ENCODE peak calls at places on chromosomes 13 and 19, in six cellular contexts. W is mesendoderm, H is fibroblast of the conjunctiva, G is amniotic stem cell, A is upper lobe of right lung, E is sigmoid colon. R is an unnamed sample.
A peak's percentile ranks its signal among the peaks of the same experiment; 100 is the strongest.

GRCh38 chr13:87669379-87669978 is 1.7 kb upstream of the SLITRK5 start:
- DNase-seq in H (no peak), W (peak; percentile 51), A (no peak), E (no peak), G (no peak), R (no peak)

GRCh38 chr13:27171244-27171829 is at the start of gene USP12:
- DNase-seq in A (peak; percentile 77), W (peak; percentile 64), G (peak; percentile 3), E (no peak), H (no peak), R (no peak)

GRCh38 chr19:3656073-3656746 is 29.6 kb upstream of the CACTIN start:
- DNase-seq in W (no peak), A (no peak), E (no peak), G (no peak), H (no peak), R (no peak)

GRCh38 chr13:100514788-100515409 is 73.7 kb downstream of the GGACT start:
- DNase-seq in E (peak; percentile 87), W (peak; percentile 76), A (peak; percentile 88), H (peak; percentile 59), G (peak; percentile 60), R (peak; percentile 86)

GRCh38 chr13:63636231-63636993 is 2220.8 kb upstream of the PCDH20 start:
- DNase-seq in A (no peak), H (no peak), G (no peak), W (peak; percentile 14), E (no peak), R (no peak)

GRCh38 chr19:51250786-51251452 is at the start of gene SIGLECL1:
- DNase-seq in W (no peak), E (no peak), G (no peak), H (no peak), A (no peak), R (no peak)

GRCh38 chr13:109146912-109147624 is 517.7 kb downstream of the MYO16 start:
- DNase-seq in W (no peak), H (peak; percentile 55), G (peak; percentile 34), E (no peak), A (no peak), R (no peak)

GRCh38 chr19:7927605-7928333 is 1.8 kb upstream of the CTXN1 start:
- DNase-seq in W (no peak), H (no peak), G (no peak), A (no peak), E (no peak), R (no peak)

GRCh38 chr13:113371061-113371460 is 7.1 kb upstream of the GRTP1 start:
- DNase-seq in A (no peak), E (peak; percentile 37), W (no peak), G (no peak), H (no peak), R (no peak)

GRCh38 chr19:41009700-41010235 is 18.7 kb downstream of the CYP2B6 start:
- DNase-seq in W (no peak), G (no peak), A (no peak), E (no peak), H (no peak), R (no peak)

GRCh38 chr13:51674276-51674675 is 90.0 kb downstream of the WDFY2 start:
- DNase-seq in H (no peak), G (no peak), E (no peak), A (peak; percentile 85), W (peak; percentile 69), R (no peak)

GRCh38 chr13:99523838-99524237 is 22.6 kb downstream of the TM9SF2 start:
- DNase-seq in W (no peak), A (no peak), H (no peak), E (no peak), G (no peak), R (no peak)

GRCh38 chr19:31054430-31054829 is 294.8 kb downstream of the TSHZ3 start:
- DNase-seq in E (no peak), G (peak; percentile 6), H (peak; percentile 43), W (peak; percentile 92), A (no peak), R (no peak)

GRCh38 chr13:47413112-47413511 is 516.3 kb upstream of the HTR2A start:
- DNase-seq in W (no peak), E (no peak), H (peak; percentile 23), G (no peak), A (no peak), R (no peak)

GRCh38 chr19:38693380-38694223 is 46.2 kb downstream of the ACTN4 start:
- DNase-seq in A (peak; percentile 60), W (peak; percentile 94), G (no peak), H (no peak), E (no peak), R (peak; percentile 77)

GRCh38 chr13:49649963-49650312 is 21.6 kb downstream of the ARL11 start:
- DNase-seq in W (no peak), H (no peak), A (no peak), G (no peak), E (no peak), R (no peak)

GRCh38 chr19:30791116-30791515 is 418.9 kb downstream of the ZNF536 start:
- DNase-seq in G (no peak), W (no peak), H (no peak), A (no peak), E (no peak), R (peak; percentile 71)

GRCh38 chr19:49855676-49856573 is 5.0 kb downstream of the PTOV1 start:
- DNase-seq in W (no peak), E (no peak), G (no peak), A (no peak), H (no peak), R (no peak)

GRCh38 chr19:54179921-54180452 is 7.0 kb upstream of the TMC4 start:
- DNase-seq in W (peak; percentile 99), A (no peak), E (no peak), H (peak; percentile 62), G (no peak), R (no peak)

GRCh38 chr13:46348976-46349375 is 38.1 kb downstream of the RUBCNL start:
- DNase-seq in H (no peak), E (no peak), A (no peak), W (no peak), G (no peak), R (no peak)

GRCh38 chr13:100195568-100195967 is 106.7 kb downstream of the PCCA start:
- DNase-seq in H (no peak), W (peak; percentile 31), E (no peak), G (no peak), A (no peak), R (no peak)

GRCh38 chr19:21474671-21475181 is 30.7 kb upstream of the ZNF429 start:
- DNase-seq in A (peak; percentile 85), E (peak; percentile 82), H (peak; percentile 10), G (no peak), W (peak; percentile 84), R (peak; percentile 91)

GRCh38 chr19:35641515-35642151 is at the start of gene ETV2:
- DNase-seq in G (no peak), H (no peak), A (no peak), W (peak; percentile 86), E (no peak), R (no peak)

GRCh38 chr13:29081036-29081435 is 260.9 kb downstream of the MTUS2 start:
- DNase-seq in A (no peak), E (no peak), G (no peak), W (no peak), H (no peak), R (no peak)

GRCh38 chr19:3365447-3366103 is 808 bp upstream of the NFIC start:
- DNase-seq in W (peak; percentile 24), A (peak; percentile 83), G (no peak), H (no peak), E (peak; percentile 94), R (peak; percentile 85)

GRCh38 chr19:8585057-8585893 is 8.0 kb upstream of the MYO1F start:
- DNase-seq in G (no peak), A (no peak), H (no peak), E (no peak), W (no peak), R (no peak)

GRCh38 chr19:14554382-14554812 is 17.5 kb downstream of the NDUFB7 start:
- DNase-seq in A (no peak), G (no peak), W (peak; percentile 51), H (no peak), E (no peak), R (no peak)

GRCh38 chr13:75830842-75831241 is 194.7 kb downstream of the LMO7 start:
- DNase-seq in W (no peak), A (no peak), G (peak; percentile 1), E (no peak), H (no peak), R (no peak)

GRCh38 chr13:41791056-41791455 is 169.9 kb downstream of the VWA8 start:
- DNase-seq in W (no peak), E (no peak), H (no peak), A (no peak), G (no peak), R (no peak)

GRCh38 chr19:55487884-55488687 is at the start of gene SSC5D:
- DNase-seq in G (no peak), W (peak; percentile 50), E (peak; percentile 90), H (peak; percentile 43), A (no peak), R (no peak)

GRCh38 chr19:1672038-1672768 is 19.8 kb upstream of the TCF3 start:
- DNase-seq in G (no peak), A (peak; percentile 80), E (no peak), H (peak; percentile 13), W (no peak), R (no peak)

R was measured in cardiac septum.